ENCODE peak calls at places on chromosome 2, in ten cellular contexts. One of them, this sample, is unnamed.
A peak's percentile ranks its signal among the peaks of the same experiment; 100 is the strongest.

GRCh38 chr2:85998071-85998991 is 107.4 kb downstream of the POLR1A start:
- DNase-seq in CD4-positive, alpha-beta T cell: no peak
- DNase-seq in CD8-positive, alpha-beta T cell: no peak
- DNase-seq in spleen: peak; percentile 77
- DNase-seq in stomach: no peak
- DNase-seq in PC-3: no peak
- DNase-seq in choroid plexus epithelial cell: peak; percentile 85
- DNase-seq in WERI-Rb-1: no peak
- DNase-seq in mesothelial cell of epicardium: peak; percentile 52
- DNase-seq in testis: peak; percentile 38
- DNase-seq in this sample: no peak

GRCh38 chr2:235244497-235245215 is 249.2 kb upstream of the AGAP1 start:
- DNase-seq in CD4-positive, alpha-beta T cell: no peak
- DNase-seq in CD8-positive, alpha-beta T cell: no peak
- DNase-seq in spleen: no peak
- DNase-seq in stomach: no peak
- DNase-seq in PC-3: no peak
- DNase-seq in choroid plexus epithelial cell: no peak
- DNase-seq in WERI-Rb-1: no peak
- DNase-seq in mesothelial cell of epicardium: no peak
- DNase-seq in testis: no peak
- DNase-seq in this sample: no peak

GRCh38 chr2:100058014-100058310 is 84.4 kb downstream of the AFF3 start:
- DNase-seq in CD4-positive, alpha-beta T cell: no peak
- DNase-seq in CD8-positive, alpha-beta T cell: no peak
- DNase-seq in spleen: no peak
- DNase-seq in stomach: no peak
- DNase-seq in PC-3: no peak
- DNase-seq in choroid plexus epithelial cell: peak; percentile 23
- DNase-seq in WERI-Rb-1: no peak
- DNase-seq in mesothelial cell of epicardium: no peak
- DNase-seq in testis: no peak
- DNase-seq in this sample: no peak

GRCh38 chr2:37843554-37843953 is 81.5 kb upstream of the RMDN2 start:
- DNase-seq in CD4-positive, alpha-beta T cell: no peak
- DNase-seq in CD8-positive, alpha-beta T cell: no peak
- DNase-seq in spleen: no peak
- DNase-seq in stomach: no peak
- DNase-seq in PC-3: no peak
- DNase-seq in choroid plexus epithelial cell: peak; percentile 69
- DNase-seq in WERI-Rb-1: no peak
- DNase-seq in mesothelial cell of epicardium: no peak
- DNase-seq in testis: no peak
- DNase-seq in this sample: no peak

GRCh38 chr2:181774601-181775179 is 94.4 kb upstream of the NEUROD1 start:
- DNase-seq in CD4-positive, alpha-beta T cell: no peak
- DNase-seq in CD8-positive, alpha-beta T cell: no peak
- DNase-seq in spleen: no peak
- DNase-seq in stomach: no peak
- DNase-seq in PC-3: peak; percentile 44
- DNase-seq in choroid plexus epithelial cell: peak; percentile 52
- DNase-seq in WERI-Rb-1: no peak
- DNase-seq in mesothelial cell of epicardium: no peak
- DNase-seq in testis: no peak
- DNase-seq in this sample: no peak

GRCh38 chr2:103292570-103293265 is 530.9 kb downstream of the TMEM182 start:
- DNase-seq in CD4-positive, alpha-beta T cell: no peak
- DNase-seq in CD8-positive, alpha-beta T cell: no peak
- DNase-seq in spleen: no peak
- DNase-seq in stomach: no peak
- DNase-seq in PC-3: no peak
- DNase-seq in choroid plexus epithelial cell: no peak
- DNase-seq in WERI-Rb-1: no peak
- DNase-seq in mesothelial cell of epicardium: no peak
- DNase-seq in testis: peak; percentile 18
- DNase-seq in this sample: no peak

GRCh38 chr2:219486424-219486959 is 12.2 kb upstream of the GMPPA start:
- DNase-seq in CD4-positive, alpha-beta T cell: no peak
- DNase-seq in CD8-positive, alpha-beta T cell: no peak
- DNase-seq in spleen: no peak
- DNase-seq in stomach: no peak
- DNase-seq in PC-3: no peak
- DNase-seq in choroid plexus epithelial cell: no peak
- DNase-seq in WERI-Rb-1: peak; percentile 73
- DNase-seq in mesothelial cell of epicardium: no peak
- DNase-seq in testis: no peak
- DNase-seq in this sample: no peak

GRCh38 chr2:99840831-99841230 is 301.6 kb downstream of the AFF3 start:
- DNase-seq in CD4-positive, alpha-beta T cell: no peak
- DNase-seq in CD8-positive, alpha-beta T cell: no peak
- DNase-seq in spleen: no peak
- DNase-seq in stomach: no peak
- DNase-seq in PC-3: no peak
- DNase-seq in choroid plexus epithelial cell: no peak
- DNase-seq in WERI-Rb-1: no peak
- DNase-seq in mesothelial cell of epicardium: no peak
- DNase-seq in testis: no peak
- DNase-seq in this sample: no peak

GRCh38 chr2:75892490-75892889 is 181.8 kb upstream of the GCFC2 start:
- DNase-seq in CD4-positive, alpha-beta T cell: no peak
- DNase-seq in CD8-positive, alpha-beta T cell: no peak
- DNase-seq in spleen: no peak
- DNase-seq in stomach: no peak
- DNase-seq in PC-3: no peak
- DNase-seq in choroid plexus epithelial cell: no peak
- DNase-seq in WERI-Rb-1: no peak
- DNase-seq in mesothelial cell of epicardium: no peak
- DNase-seq in testis: no peak
- DNase-seq in this sample: no peak

GRCh38 chr2:140654565-140654964 is 1476.3 kb downstream of the LRP1B start:
- DNase-seq in CD4-positive, alpha-beta T cell: no peak
- DNase-seq in CD8-positive, alpha-beta T cell: no peak
- DNase-seq in spleen: no peak
- DNase-seq in stomach: no peak
- DNase-seq in PC-3: no peak
- DNase-seq in choroid plexus epithelial cell: no peak
- DNase-seq in WERI-Rb-1: no peak
- DNase-seq in mesothelial cell of epicardium: no peak
- DNase-seq in testis: no peak
- DNase-seq in this sample: no peak

GRCh38 chr2:111069722-111070121 is 51.0 kb upstream of the BCL2L11 start:
- DNase-seq in CD4-positive, alpha-beta T cell: no peak
- DNase-seq in CD8-positive, alpha-beta T cell: no peak
- DNase-seq in spleen: no peak
- DNase-seq in stomach: no peak
- DNase-seq in PC-3: no peak
- DNase-seq in choroid plexus epithelial cell: no peak
- DNase-seq in WERI-Rb-1: no peak
- DNase-seq in mesothelial cell of epicardium: no peak
- DNase-seq in testis: no peak
- DNase-seq in this sample: no peak

GRCh38 chr2:46461716-46462171 is 17.6 kb upstream of the TMEM247 start:
- DNase-seq in CD4-positive, alpha-beta T cell: no peak
- DNase-seq in CD8-positive, alpha-beta T cell: no peak
- DNase-seq in spleen: no peak
- DNase-seq in stomach: no peak
- DNase-seq in PC-3: no peak
- DNase-seq in choroid plexus epithelial cell: no peak
- DNase-seq in WERI-Rb-1: no peak
- DNase-seq in mesothelial cell of epicardium: no peak
- DNase-seq in testis: peak; percentile 15
- DNase-seq in this sample: no peak
- TF ChIP-seq CTCF in CD4-positive, alpha-beta T cell: peak; percentile 58
- TF ChIP-seq CTCF in CD8-positive, alpha-beta T cell: peak; percentile 28
- TF ChIP-seq CTCF in spleen: no peak
- TF ChIP-seq CTCF in stomach: peak; percentile 16
- TF ChIP-seq CTCF in PC-3: no peak
- TF ChIP-seq CTCF in choroid plexus epithelial cell: no peak
- TF ChIP-seq CTCF in WERI-Rb-1: no peak
- TF ChIP-seq CTCF in mesothelial cell of epicardium: no peak
- TF ChIP-seq CTCF in testis: no peak
- TF ChIP-seq CTCF in this sample: peak; percentile 5

DNA sequence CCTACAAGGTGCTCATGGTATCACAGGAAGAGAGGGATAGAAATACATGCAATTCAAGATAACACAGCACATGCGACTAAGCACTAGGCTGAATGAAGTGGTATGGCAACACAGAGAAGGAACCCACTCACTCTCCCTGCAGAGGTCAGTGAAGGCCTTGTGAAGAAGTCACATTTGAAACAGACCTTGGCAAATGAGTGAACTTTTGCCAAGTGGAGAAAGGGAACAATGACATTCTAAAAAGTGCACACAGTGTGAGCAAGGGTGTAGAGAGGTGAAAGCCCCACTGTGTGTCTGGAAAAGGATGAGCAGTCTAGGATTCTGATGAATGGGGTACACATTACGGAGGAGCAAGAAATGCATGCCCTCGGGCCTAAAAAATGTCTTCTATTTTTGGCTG is 23.3 kb downstream of the KLF7 start:
- DNase-seq in CD4-positive, alpha-beta T cell: no peak
- DNase-seq in CD8-positive, alpha-beta T cell: no peak
- DNase-seq in spleen: no peak
- DNase-seq in stomach: no peak
- DNase-seq in PC-3: no peak
- DNase-seq in choroid plexus epithelial cell: no peak
- DNase-seq in WERI-Rb-1: no peak
- DNase-seq in mesothelial cell of epicardium: no peak
- DNase-seq in testis: no peak
- DNase-seq in this sample: no peak
- TF ChIP-seq CTCF in CD4-positive, alpha-beta T cell: no peak
- TF ChIP-seq CTCF in CD8-positive, alpha-beta T cell: no peak
- TF ChIP-seq CTCF in spleen: peak; percentile 56
- TF ChIP-seq CTCF in stomach: no peak
- TF ChIP-seq CTCF in PC-3: peak; percentile 12
- TF ChIP-seq CTCF in choroid plexus epithelial cell: peak; percentile 12
- TF ChIP-seq CTCF in WERI-Rb-1: peak; percentile 19
- TF ChIP-seq CTCF in mesothelial cell of epicardium: no peak
- TF ChIP-seq CTCF in testis: no peak
- TF ChIP-seq CTCF in this sample: peak; percentile 25

GRCh38 chr2:74415762-74416395 is 5.5 kb downstream of the C2orf81 start:
- DNase-seq in CD4-positive, alpha-beta T cell: no peak
- DNase-seq in CD8-positive, alpha-beta T cell: no peak
- DNase-seq in spleen: no peak
- DNase-seq in stomach: no peak
- DNase-seq in PC-3: no peak
- DNase-seq in choroid plexus epithelial cell: no peak
- DNase-seq in WERI-Rb-1: no peak
- DNase-seq in mesothelial cell of epicardium: no peak
- DNase-seq in testis: no peak
- DNase-seq in this sample: no peak

GRCh38 chr2:74413001-74413698 is 8.3 kb downstream of the C2orf81 start:
- DNase-seq in CD4-positive, alpha-beta T cell: no peak
- DNase-seq in CD8-positive, alpha-beta T cell: no peak
- DNase-seq in spleen: no peak
- DNase-seq in stomach: peak; percentile 47
- DNase-seq in PC-3: no peak
- DNase-seq in choroid plexus epithelial cell: no peak
- DNase-seq in WERI-Rb-1: no peak
- DNase-seq in mesothelial cell of epicardium: no peak
- DNase-seq in testis: peak; percentile 77
- DNase-seq in this sample: no peak

GRCh38 chr2:74416721-74417120 is 4.7 kb downstream of the C2orf81 start:
- DNase-seq in CD4-positive, alpha-beta T cell: no peak
- DNase-seq in CD8-positive, alpha-beta T cell: no peak
- DNase-seq in spleen: no peak
- DNase-seq in stomach: no peak
- DNase-seq in PC-3: no peak
- DNase-seq in choroid plexus epithelial cell: no peak
- DNase-seq in WERI-Rb-1: no peak
- DNase-seq in mesothelial cell of epicardium: no peak
- DNase-seq in testis: no peak
- DNase-seq in this sample: no peak

GRCh38 chr2:74414475-74414874 is 6.9 kb downstream of the C2orf81 start:
- DNase-seq in CD4-positive, alpha-beta T cell: no peak
- DNase-seq in CD8-positive, alpha-beta T cell: no peak
- DNase-seq in spleen: no peak
- DNase-seq in stomach: no peak
- DNase-seq in PC-3: no peak
- DNase-seq in choroid plexus epithelial cell: no peak
- DNase-seq in WERI-Rb-1: no peak
- DNase-seq in mesothelial cell of epicardium: no peak
- DNase-seq in testis: no peak
- DNase-seq in this sample: no peak

DNA sequence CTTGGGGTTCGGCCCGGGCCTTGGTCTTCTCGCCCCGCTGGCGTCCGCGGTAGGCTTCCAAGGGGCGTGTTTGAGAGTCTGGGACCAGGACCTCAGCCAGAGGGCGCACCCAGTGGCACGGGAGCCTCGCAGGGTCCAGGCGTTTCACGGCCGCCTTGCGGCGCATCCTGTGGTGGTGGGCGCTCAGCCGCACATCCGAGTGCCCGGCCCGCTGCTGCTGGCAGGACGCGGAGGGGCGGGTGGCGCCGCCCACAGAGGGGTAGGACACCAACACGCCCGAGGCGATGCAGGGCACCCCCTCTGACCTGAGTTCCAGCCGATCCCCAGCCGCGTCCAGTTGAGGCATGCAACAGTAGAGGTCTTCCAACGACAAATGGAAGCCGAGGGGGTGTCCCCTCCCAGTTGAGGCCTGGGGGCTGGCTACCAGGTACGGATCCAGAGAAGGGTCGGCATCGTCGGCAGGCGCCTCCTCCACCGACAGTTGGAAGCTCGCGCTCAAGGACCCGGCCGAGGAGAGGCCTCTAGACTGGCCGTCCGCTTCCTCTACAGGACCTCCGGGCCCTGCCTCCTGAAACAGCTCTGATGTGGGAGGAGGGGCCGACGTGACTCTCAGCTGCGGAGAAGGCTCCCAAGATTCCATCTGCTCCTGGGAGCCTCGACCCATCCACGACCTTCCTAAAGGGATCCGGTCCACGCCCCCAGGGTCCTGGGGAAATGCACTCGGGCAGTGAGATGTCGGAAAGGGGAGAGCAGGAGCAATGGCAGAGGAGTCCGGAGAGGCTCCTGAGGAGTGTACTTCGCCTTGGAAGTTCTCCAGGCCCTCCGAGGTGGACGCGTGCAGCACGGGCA is 6.3 kb downstream of the C2orf81 start:
- DNase-seq in CD4-positive, alpha-beta T cell: no peak
- DNase-seq in CD8-positive, alpha-beta T cell: no peak
- DNase-seq in spleen: peak; percentile 92
- DNase-seq in stomach: peak; percentile 51
- DNase-seq in PC-3: no peak
- DNase-seq in choroid plexus epithelial cell: no peak
- DNase-seq in WERI-Rb-1: no peak
- DNase-seq in mesothelial cell of epicardium: no peak
- DNase-seq in testis: peak; percentile 57
- DNase-seq in this sample: no peak
- TF ChIP-seq CTCF in CD4-positive, alpha-beta T cell: no peak
- TF ChIP-seq CTCF in CD8-positive, alpha-beta T cell: no peak
- TF ChIP-seq CTCF in spleen: peak; percentile 32
- TF ChIP-seq CTCF in stomach: peak; percentile 42
- TF ChIP-seq CTCF in PC-3: no peak
- TF ChIP-seq CTCF in choroid plexus epithelial cell: peak; percentile 41
- TF ChIP-seq CTCF in WERI-Rb-1: no peak
- TF ChIP-seq CTCF in mesothelial cell of epicardium: no peak
- TF ChIP-seq CTCF in testis: no peak
- TF ChIP-seq CTCF in this sample: no peak

DNA sequence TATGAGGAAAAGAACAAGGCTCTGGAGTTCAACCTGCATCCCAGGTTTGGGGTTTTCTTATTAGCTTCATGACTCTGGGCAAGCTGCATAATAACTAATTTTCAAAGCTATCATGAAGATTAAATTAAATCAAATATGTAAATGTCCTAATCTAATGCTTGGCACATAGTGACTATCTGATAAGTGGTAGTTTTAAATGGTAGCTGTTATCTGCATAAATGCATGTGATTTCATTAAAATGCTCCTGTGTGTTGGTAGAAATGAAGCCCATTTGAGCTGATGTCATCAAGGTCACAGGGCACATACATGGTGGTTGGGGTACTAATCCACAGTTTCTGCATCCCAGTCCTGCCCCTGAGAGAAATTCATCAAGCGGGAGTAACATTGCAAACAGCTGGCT is 428.8 kb downstream of the LRATD1 start:
- DNase-seq in CD4-positive, alpha-beta T cell: no peak
- DNase-seq in CD8-positive, alpha-beta T cell: no peak
- DNase-seq in spleen: no peak
- DNase-seq in stomach: no peak
- DNase-seq in PC-3: no peak
- DNase-seq in choroid plexus epithelial cell: no peak
- DNase-seq in WERI-Rb-1: no peak
- DNase-seq in mesothelial cell of epicardium: no peak
- DNase-seq in testis: no peak
- DNase-seq in this sample: no peak
- TF ChIP-seq CTCF in CD4-positive, alpha-beta T cell: no peak
- TF ChIP-seq CTCF in CD8-positive, alpha-beta T cell: no peak
- TF ChIP-seq CTCF in spleen: no peak
- TF ChIP-seq CTCF in stomach: no peak
- TF ChIP-seq CTCF in PC-3: no peak
- TF ChIP-seq CTCF in choroid plexus epithelial cell: no peak
- TF ChIP-seq CTCF in WERI-Rb-1: no peak
- TF ChIP-seq CTCF in mesothelial cell of epicardium: no peak
- TF ChIP-seq CTCF in testis: no peak
- TF ChIP-seq CTCF in this sample: no peak

This sample was measured in neural crest cell.